ENCODE peak calls at places on chromosomes 4 and X, in ten cellular contexts. X is GM03348; T is cerebellar cortex; I is occipital lobe; K is EH; Y is activated naive CD8-positive, alpha-beta T cell treated with anti-CD3 and anti-CD28 coated beads, Interleukin-2, amount 10 ng/mL, durations not matched to agents 7 days and 5 days; M is ascending aorta; F is stimulated activated CD4-positive, alpha-beta T cell treated with anti-CD3 and anti-CD28 coated beads, Interleukin-1b, Interleukin-23, amount 100 ng/mL, for 1 hour; P is activated CD4-positive, alpha-beta memory T cell treated with anti-CD3 and anti-CD28 coated beads, Interleukin-2, amount 10 ng/mL, durations not matched to agents 7 days and 5 days; N is GDM1. L is an unnamed sample.

GRCh38 chr4:98284640-98285046 is 23.5 kb downstream of the RAP1GDS1 start:
- DNase-seq in X (no peak), T (peak; percentile 21), I (no peak), K (peak; percentile 34), Y (no peak), M (no peak), F (no peak), P (no peak), N (no peak), L (no peak)

GRCh38 chr4:184636897-184637296 is 12.3 kb downstream of the CASP3 start:
- DNase-seq in X (no peak), T (no peak), I (no peak), K (no peak), Y (no peak), M (no peak), F (no peak), P (no peak), N (no peak), L (no peak)

GRCh38 chrX:153688900-153689590 is 1.3 kb downstream of the SLC6A8 start:
- DNase-seq in X (peak; percentile 55), T (no peak), I (peak; percentile 41), K (peak; percentile 46), Y (no peak), M (no peak), F (no peak), P (no peak), N (no peak), L (peak; percentile 93)

GRCh38 chrX:153400146-153401132 is 711 bp downstream of the PNMA6E start:
- DNase-seq in X (no peak), T (no peak), I (no peak), K (peak; percentile 25), Y (peak; percentile 73), M (no peak), F (peak; percentile 28), P (peak; percentile 58), N (no peak), L (peak; percentile 94)

GRCh38 chrX:153722704-153723350 is 1.4 kb downstream of the BCAP31 start:
- DNase-seq in X (no peak), T (no peak), I (no peak), K (peak; percentile 15), Y (no peak), M (no peak), F (no peak), P (no peak), N (no peak), L (peak; percentile 85)

GRCh38 chr4:124757121-124757520 is 44.6 kb upstream of the ANKRD50 start:
- DNase-seq in X (no peak), T (no peak), I (no peak), K (peak; percentile 7), Y (no peak), M (no peak), F (no peak), P (no peak), N (no peak), L (peak; percentile 43)

GRCh38 chrX:131217878-131218486 is 71.1 kb downstream of the IGSF1 start:
- DNase-seq in X (no peak), T (no peak), I (no peak), K (no peak), Y (no peak), M (no peak), F (no peak), P (no peak), N (no peak), L (no peak)

GRCh38 chrX:104310084-104310483 is 55.4 kb upstream of the ESX1 start:
- DNase-seq in X (peak; percentile 35), T (peak; percentile 19), I (peak; percentile 11), K (peak; percentile 55), Y (no peak), M (no peak), F (no peak), P (no peak), N (no peak), L (no peak)

GRCh38 chr4:7905461-7905915 is 34.2 kb downstream of the AFAP1 start:
- DNase-seq in X (peak; percentile 55), T (peak; percentile 14), I (no peak), K (peak; percentile 93), Y (no peak), M (no peak), F (no peak), P (no peak), N (no peak), L (peak; percentile 66)

GRCh38 chr4:79273918-79274317 is 51.9 kb downstream of the NAA11 start:
- DNase-seq in X (no peak), T (no peak), I (no peak), K (no peak), Y (no peak), M (no peak), F (no peak), P (no peak), N (no peak), L (no peak)

GRCh38 chr4:109148577-109149075 is 153.8 kb downstream of the COL25A1 start:
- DNase-seq in X (no peak), T (no peak), I (no peak), K (no peak), Y (no peak), M (no peak), F (no peak), P (no peak), N (no peak), L (no peak)

GRCh38 chrX:9670136-9670905 is 95.3 kb downstream of the GPR143 start:
- DNase-seq in X (no peak), T (peak; percentile 5), I (no peak), K (peak; percentile 71), Y (no peak), M (no peak), F (no peak), P (no peak), N (no peak), L (no peak)